ENCODE peak calls at places on chromosomes 1 and 21, in seven cellular contexts. J, G, U, K, L, V and T are unnamed samples.

GRCh38 chr1:28246427-28246832 is 10.5 kb downstream of the ATP5IF1 start:
- DNase-seq in J (no peak), G (no peak), U (peak; percentile 57), K (no peak), L (peak; percentile 93), V (peak; percentile 66), T (no peak)

GRCh38 chr1:10668241-10668761 is 128.1 kb downstream of the CASZ1 start:
- DNase-seq in J (no peak), G (no peak), U (no peak), K (no peak), L (no peak), V (no peak), T (no peak)

GRCh38 chr1:32224285-32224684 is 2.1 kb downstream of the EIF3I start:
- DNase-seq in J (no peak), G (no peak), U (no peak), K (no peak), L (no peak), V (no peak), T (no peak)

GRCh38 chr21:36647279-36648093 is 51.4 kb upstream of the SIM2 start:
- DNase-seq in J (no peak), G (no peak), U (peak; percentile 77), K (no peak), L (peak; percentile 13), V (no peak), T (no peak)

GRCh38 chr21:33374874-33375644 is 28.2 kb upstream of the IFNGR2 start:
- DNase-seq in J (no peak), G (no peak), U (no peak), K (no peak), L (no peak), V (no peak), T (no peak)

GRCh38 chr1:84724128-84724860 is 34.0 kb upstream of the SSX2IP start:
- DNase-seq in J (no peak), G (no peak), U (no peak), K (peak; percentile 51), L (no peak), V (peak; percentile 77), T (peak; percentile 27)

GRCh38 chr1:240965581-240966091 is 353.7 kb upstream of the GREM2 start:
- DNase-seq in J (no peak), G (no peak), U (no peak), K (no peak), L (no peak), V (no peak), T (no peak)

GRCh38 chr1:37692834-37693175 is 489 bp downstream of the CDCA8 start:
- DNase-seq in J (no peak), G (no peak), U (no peak), K (no peak), L (no peak), V (peak; percentile 79), T (no peak)

GRCh38 chr1:10598088-10598712 is 123.5 kb downstream of the PEX14 start:
- DNase-seq in J (no peak), G (no peak), U (no peak), K (no peak), L (no peak), V (no peak), T (no peak)

GRCh38 chr1:60894121-60894520 is 188.2 kb upstream of the NFIA start:
- DNase-seq in J (no peak), G (no peak), U (no peak), K (no peak), L (no peak), V (no peak), T (no peak)

GRCh38 chr1:9422321-9422720 is 116.9 kb upstream of the SLC25A33 start:
- DNase-seq in J (no peak), G (peak; percentile 12), U (no peak), K (no peak), L (no peak), V (no peak), T (no peak)

GRCh38 chr1:41804176-41804575 is 114.5 kb downstream of the HIVEP3 start:
- DNase-seq in J (no peak), G (no peak), U (no peak), K (no peak), L (no peak), V (no peak), T (no peak)

GRCh38 chr1:156095906-156096508 is 13.7 kb upstream of the MEX3A start:
- DNase-seq in J (no peak), G (no peak), U (no peak), K (no peak), L (peak; percentile 85), V (no peak), T (no peak)

GRCh38 chr1:66315675-66316074 is 218.3 kb upstream of the SGIP1 start:
- DNase-seq in J (no peak), G (no peak), U (no peak), K (peak; percentile 86), L (peak; percentile 95), V (no peak), T (no peak)

GRCh38 chr1:67599085-67599484 is 85.9 kb upstream of the GADD45A start:
- DNase-seq in J (no peak), G (no peak), U (no peak), K (no peak), L (peak; percentile 25), V (no peak), T (no peak)

GRCh38 chr1:172895761-172896160 is 155.0 kb downstream of the TNFSF18 start:
- DNase-seq in J (no peak), G (no peak), U (no peak), K (peak; percentile 73), L (no peak), V (no peak), T (no peak)

GRCh38 chr21:26754853-26755252 is 90.4 kb downstream of the ADAMTS1 start:
- DNase-seq in J (no peak), G (no peak), U (no peak), K (no peak), L (no peak), V (no peak), T (no peak)

GRCh38 chr1:199705825-199706224 is 321.7 kb upstream of the NR5A2 start:
- DNase-seq in J (no peak), G (no peak), U (no peak), K (no peak), L (no peak), V (no peak), T (no peak)

GRCh38 chr1:30444850-30445249 is 278.5 kb downstream of the MATN1 start:
- DNase-seq in J (no peak), G (no peak), U (no peak), K (no peak), L (no peak), V (no peak), T (no peak)

GRCh38 chr1:1038694-1039093 is 18.8 kb downstream of the AGRN start:
- DNase-seq in J (no peak), G (no peak), U (no peak), K (no peak), L (no peak), V (no peak), T (no peak)

GRCh38 chr1:41641483-41641829 is 157.0 kb upstream of the EDN2 start:
- DNase-seq in J (no peak), G (no peak), U (no peak), K (no peak), L (no peak), V (no peak), T (no peak)

GRCh38 chr1:76861149-76861548 is 6.1 kb upstream of the ST6GALNAC5 start:
- DNase-seq in J (no peak), G (no peak), U (no peak), K (no peak), L (no peak), V (no peak), T (no peak)

GRCh38 chr1:206575165-206575893 is 36.9 kb downstream of the EIF2D start:
- DNase-seq in J (peak; percentile 48), G (no peak), U (peak; percentile 94), K (no peak), L (peak; percentile 89), V (peak; percentile 68), T (no peak)

GRCh38 chr1:207745839-207746767 is 5.8 kb upstream of the CD46 start:
- DNase-seq in J (no peak), G (no peak), U (no peak), K (no peak), L (no peak), V (no peak), T (no peak)

GRCh38 chr1:230541306-230541705 is 101.0 kb upstream of the COG2 start:
- DNase-seq in J (no peak), G (no peak), U (no peak), K (no peak), L (no peak), V (no peak), T (no peak)

GRCh38 chr1:24960071-24960801 is 30.2 kb upstream of the RUNX3 start:
- DNase-seq in J (no peak), G (no peak), U (no peak), K (no peak), L (no peak), V (no peak), T (no peak)

GRCh38 chr1:66642992-66643391 is 109.0 kb downstream of the SGIP1 start:
- DNase-seq in J (no peak), G (no peak), U (no peak), K (no peak), L (peak; percentile 46), V (no peak), T (no peak)

GRCh38 chr1:86419277-86419903 is 4.6 kb upstream of the CLCA2 start:
- DNase-seq in J (no peak), G (peak; percentile 26), U (peak; percentile 65), K (no peak), L (peak; percentile 65), V (peak; percentile 21), T (no peak)

GRCh38 chr1:198798923-198799386 is 160.1 kb downstream of the PTPRC start:
- DNase-seq in J (no peak), G (no peak), U (no peak), K (no peak), L (no peak), V (no peak), T (no peak)

GRCh38 chr1:65911679-65912078 is 119.0 kb downstream of the PDE4B start:
- DNase-seq in J (no peak), G (no peak), U (no peak), K (no peak), L (no peak), V (peak; percentile 37), T (no peak)

GRCh38 chr1:12107718-12108117 is 44.6 kb downstream of the TNFRSF8 start:
- DNase-seq in J (no peak), G (no peak), U (no peak), K (no peak), L (no peak), V (no peak), T (no peak)

GRCh38 chr1:200483491-200484143 is 73.8 kb upstream of the ZNF281 start:
- DNase-seq in J (no peak), G (no peak), U (peak; percentile 94), K (peak; percentile 91), L (peak; percentile 99), V (peak; percentile 20), T (peak; percentile 95)

GRCh38 chr1:118987431-118988185 is 535 bp downstream of the TBX15 start:
- DNase-seq in J (peak; percentile 45), G (no peak), U (peak; percentile 84), K (no peak), L (no peak), V (no peak), T (no peak)

GRCh38 chr1:28064064-28064463 is 24.3 kb downstream of the EYA3 start:
- DNase-seq in J (no peak), G (no peak), U (peak; percentile 77), K (no peak), L (peak; percentile 79), V (peak; percentile 44), T (no peak)

GRCh38 chr1:227886993-227887696 is 60.6 kb downstream of the WNT9A start:
- DNase-seq in J (peak; percentile 72), G (no peak), U (peak; percentile 64), K (no peak), L (no peak), V (no peak), T (no peak)